ENCODE peak calls at places on chromosomes 6 and 20, in seven cellular contexts. One of them, this sample, is unnamed.

GRCh38 chr6:135673671-135674309 is 176.2 kb upstream of the AHI1 start:
- DNase-seq in trophoblast cell: no peak
- DNase-seq in kidney tubule cell: no peak
- DNase-seq in NAMALWA: no peak
- DNase-seq in T-helper 22 cell: no peak
- DNase-seq in pons: no peak
- DNase-seq in foreskin fibroblast: no peak
- DNase-seq in this sample: no peak

GRCh38 chr6:73803562-73804221 is 107.7 kb downstream of the CD109 start:
- DNase-seq in pons: peak; percentile 17
- DNase-seq in trophoblast cell: peak; percentile 87
- DNase-seq in T-helper 22 cell: no peak
- DNase-seq in NAMALWA: peak; percentile 45
- DNase-seq in kidney tubule cell: peak; percentile 65
- DNase-seq in foreskin fibroblast: peak; percentile 89
- DNase-seq in this sample: no peak

GRCh38 chr20:48682529-48683385 is 145.0 kb downstream of the PREX1 start:
- DNase-seq in T-helper 22 cell: no peak
- DNase-seq in pons: peak; percentile 59
- DNase-seq in trophoblast cell: no peak
- DNase-seq in foreskin fibroblast: peak; percentile 99
- DNase-seq in kidney tubule cell: peak; percentile 61
- DNase-seq in NAMALWA: peak; percentile 55
- DNase-seq in this sample: peak; percentile 89

GRCh38 chr6:73929421-73929820 is 233.4 kb downstream of the CD109 start:
- DNase-seq in foreskin fibroblast: peak; percentile 14
- DNase-seq in trophoblast cell: no peak
- DNase-seq in kidney tubule cell: peak; percentile 49
- DNase-seq in NAMALWA: no peak
- DNase-seq in T-helper 22 cell: no peak
- DNase-seq in pons: no peak
- DNase-seq in this sample: no peak

GRCh38 chr6:118387921-118388701 is 160.0 kb upstream of the PLN start:
- DNase-seq in pons: no peak
- DNase-seq in foreskin fibroblast: peak; percentile 84
- DNase-seq in T-helper 22 cell: no peak
- DNase-seq in trophoblast cell: no peak
- DNase-seq in NAMALWA: no peak
- DNase-seq in kidney tubule cell: peak; percentile 78
- DNase-seq in this sample: no peak

GRCh38 chr6:5133943-5134342 is 48.8 kb downstream of the PPP1R3G start:
- DNase-seq in T-helper 22 cell: no peak
- DNase-seq in trophoblast cell: no peak
- DNase-seq in kidney tubule cell: no peak
- DNase-seq in pons: no peak
- DNase-seq in NAMALWA: no peak
- DNase-seq in foreskin fibroblast: no peak
- DNase-seq in this sample: no peak

GRCh38 chr20:57792386-57793095 is 82.7 kb upstream of the PMEPA1 start:
- DNase-seq in NAMALWA: no peak
- DNase-seq in trophoblast cell: peak; percentile 94
- DNase-seq in pons: no peak
- DNase-seq in foreskin fibroblast: no peak
- DNase-seq in kidney tubule cell: peak; percentile 42
- DNase-seq in T-helper 22 cell: no peak
- DNase-seq in this sample: no peak

GRCh38 chr20:33392016-33392415 is 9.3 kb downstream of the CDK5RAP1 start:
- DNase-seq in T-helper 22 cell: no peak
- DNase-seq in NAMALWA: no peak
- DNase-seq in kidney tubule cell: no peak
- DNase-seq in foreskin fibroblast: peak; percentile 56
- DNase-seq in pons: no peak
- DNase-seq in trophoblast cell: no peak
- DNase-seq in this sample: no peak

GRCh38 chr20:24773168-24773567 is 175.9 kb upstream of the CST7 start:
- DNase-seq in foreskin fibroblast: no peak
- DNase-seq in T-helper 22 cell: no peak
- DNase-seq in NAMALWA: no peak
- DNase-seq in pons: no peak
- DNase-seq in trophoblast cell: no peak
- DNase-seq in kidney tubule cell: no peak
- DNase-seq in this sample: no peak

GRCh38 chr6:24796616-24797290 is 2.0 kb downstream of the ARMH2 start:
- DNase-seq in kidney tubule cell: peak; percentile 62
- DNase-seq in T-helper 22 cell: no peak
- DNase-seq in pons: no peak
- DNase-seq in foreskin fibroblast: no peak
- DNase-seq in trophoblast cell: peak; percentile 35
- DNase-seq in NAMALWA: no peak
- DNase-seq in this sample: no peak

GRCh38 chr6:153312633-153313032 is 181.6 kb upstream of the RGS17 start:
- DNase-seq in NAMALWA: peak; percentile 51
- DNase-seq in T-helper 22 cell: no peak
- DNase-seq in trophoblast cell: peak; percentile 4
- DNase-seq in pons: peak; percentile 25
- DNase-seq in kidney tubule cell: peak; percentile 69
- DNase-seq in foreskin fibroblast: peak; percentile 81
- DNase-seq in this sample: peak; percentile 16

GRCh38 chr6:149082320-149082719 is 235.2 kb upstream of the TAB2 start:
- DNase-seq in trophoblast cell: peak; percentile 84
- DNase-seq in foreskin fibroblast: peak; percentile 50
- DNase-seq in NAMALWA: peak; percentile 78
- DNase-seq in pons: peak; percentile 79
- DNase-seq in T-helper 22 cell: peak; percentile 55
- DNase-seq in kidney tubule cell: peak; percentile 78
- DNase-seq in this sample: peak; percentile 74

GRCh38 chr6:44228433-44228832 is 5.0 kb downstream of the SLC29A1 start:
- DNase-seq in T-helper 22 cell: no peak
- DNase-seq in trophoblast cell: no peak
- DNase-seq in NAMALWA: no peak
- DNase-seq in kidney tubule cell: no peak
- DNase-seq in pons: no peak
- DNase-seq in foreskin fibroblast: no peak
- DNase-seq in this sample: no peak

GRCh38 chr20:35315199-35316020 is 23.2 kb upstream of the FAM83C start:
- DNase-seq in T-helper 22 cell: no peak
- DNase-seq in NAMALWA: no peak
- DNase-seq in trophoblast cell: no peak
- DNase-seq in pons: no peak
- DNase-seq in kidney tubule cell: peak; percentile 50
- DNase-seq in foreskin fibroblast: no peak
- DNase-seq in this sample: no peak

GRCh38 chr20:61056627-61057312 is 195.3 kb upstream of the CDH4 start:
- DNase-seq in foreskin fibroblast: no peak
- DNase-seq in NAMALWA: no peak
- DNase-seq in trophoblast cell: no peak
- DNase-seq in kidney tubule cell: no peak
- DNase-seq in T-helper 22 cell: no peak
- DNase-seq in pons: no peak
- DNase-seq in this sample: no peak

GRCh38 chr6:137163732-137164318 is 9.6 kb downstream of the IL22RA2 start:
- DNase-seq in kidney tubule cell: no peak
- DNase-seq in foreskin fibroblast: no peak
- DNase-seq in T-helper 22 cell: no peak
- DNase-seq in NAMALWA: no peak
- DNase-seq in pons: no peak
- DNase-seq in trophoblast cell: no peak
- DNase-seq in this sample: no peak

GRCh38 chr20:14288341-14289330 is 48.8 kb downstream of the FLRT3 start:
- DNase-seq in kidney tubule cell: peak; percentile 98
- DNase-seq in pons: no peak
- DNase-seq in T-helper 22 cell: no peak
- DNase-seq in trophoblast cell: no peak
- DNase-seq in NAMALWA: no peak
- DNase-seq in foreskin fibroblast: peak; percentile 77
- DNase-seq in this sample: no peak

GRCh38 chr6:29624520-29624961 is 8.4 kb downstream of the GABBR1 start:
- DNase-seq in trophoblast cell: no peak
- DNase-seq in kidney tubule cell: no peak
- DNase-seq in NAMALWA: no peak
- DNase-seq in pons: no peak
- DNase-seq in T-helper 22 cell: no peak
- DNase-seq in foreskin fibroblast: no peak
- DNase-seq in this sample: no peak

GRCh38 chr6:123598011-123598410 is 38.7 kb downstream of the TRDN start:
- DNase-seq in foreskin fibroblast: no peak
- DNase-seq in NAMALWA: no peak
- DNase-seq in trophoblast cell: no peak
- DNase-seq in T-helper 22 cell: no peak
- DNase-seq in pons: no peak
- DNase-seq in kidney tubule cell: no peak
- DNase-seq in this sample: no peak

GRCh38 chr6:53647437-53648094 is 18.0 kb downstream of the KLHL31 start:
- DNase-seq in trophoblast cell: no peak
- DNase-seq in T-helper 22 cell: no peak
- DNase-seq in kidney tubule cell: no peak
- DNase-seq in pons: peak; percentile 40
- DNase-seq in foreskin fibroblast: no peak
- DNase-seq in NAMALWA: peak; percentile 68
- DNase-seq in this sample: no peak

GRCh38 chr20:37042986-37043972 is 52.5 kb downstream of the RBL1 start:
- DNase-seq in T-helper 22 cell: no peak
- DNase-seq in foreskin fibroblast: no peak
- DNase-seq in pons: no peak
- DNase-seq in trophoblast cell: no peak
- DNase-seq in NAMALWA: peak; percentile 48
- DNase-seq in kidney tubule cell: no peak
- DNase-seq in this sample: no peak

GRCh38 chr6:30097902-30098606 is 14.8 kb downstream of the TRIM31 start:
- DNase-seq in kidney tubule cell: peak; percentile 37
- DNase-seq in T-helper 22 cell: no peak
- DNase-seq in pons: no peak
- DNase-seq in NAMALWA: no peak
- DNase-seq in trophoblast cell: no peak
- DNase-seq in foreskin fibroblast: no peak
- DNase-seq in this sample: no peak

GRCh38 chr6:14799928-14800327 is 445.9 kb upstream of the JARID2 start:
- DNase-seq in kidney tubule cell: peak; percentile 45
- DNase-seq in foreskin fibroblast: peak; percentile 60
- DNase-seq in NAMALWA: peak; percentile 91
- DNase-seq in T-helper 22 cell: no peak
- DNase-seq in trophoblast cell: peak; percentile 78
- DNase-seq in pons: peak; percentile 84
- DNase-seq in this sample: peak; percentile 71

GRCh38 chr20:51095755-51096509 is 73.0 kb upstream of the KCNG1 start:
- DNase-seq in pons: no peak
- DNase-seq in T-helper 22 cell: no peak
- DNase-seq in foreskin fibroblast: no peak
- DNase-seq in kidney tubule cell: no peak
- DNase-seq in trophoblast cell: no peak
- DNase-seq in NAMALWA: peak; percentile 40
- DNase-seq in this sample: no peak

GRCh38 chr6:149221774-149222070 is 95.8 kb upstream of the TAB2 start:
- DNase-seq in NAMALWA: no peak
- DNase-seq in kidney tubule cell: peak; percentile 47
- DNase-seq in foreskin fibroblast: no peak
- DNase-seq in T-helper 22 cell: no peak
- DNase-seq in trophoblast cell: peak; percentile 17
- DNase-seq in pons: no peak
- DNase-seq in this sample: no peak

GRCh38 chr6:854405-855073 is 161.6 kb upstream of the EXOC2 start:
- DNase-seq in NAMALWA: no peak
- DNase-seq in foreskin fibroblast: peak; percentile 12
- DNase-seq in T-helper 22 cell: no peak
- DNase-seq in trophoblast cell: no peak
- DNase-seq in kidney tubule cell: no peak
- DNase-seq in pons: no peak
- DNase-seq in this sample: no peak

GRCh38 chr6:39301606-39302005 is 12.6 kb downstream of the KCNK17 start:
- DNase-seq in T-helper 22 cell: no peak
- DNase-seq in trophoblast cell: no peak
- DNase-seq in kidney tubule cell: no peak
- DNase-seq in foreskin fibroblast: no peak
- DNase-seq in pons: no peak
- DNase-seq in NAMALWA: peak; percentile 21
- DNase-seq in this sample: no peak

GRCh38 chr20:24981750-24982149 is 10.8 kb downstream of the APMAP start:
- DNase-seq in T-helper 22 cell: no peak
- DNase-seq in kidney tubule cell: no peak
- DNase-seq in foreskin fibroblast: no peak
- DNase-seq in NAMALWA: no peak
- DNase-seq in trophoblast cell: no peak
- DNase-seq in pons: peak; percentile 74
- DNase-seq in this sample: peak; percentile 49

GRCh38 chr20:33947709-33948295 is 45.9 kb upstream of the RALY start:
- DNase-seq in trophoblast cell: peak; percentile 89
- DNase-seq in foreskin fibroblast: no peak
- DNase-seq in kidney tubule cell: peak; percentile 62
- DNase-seq in pons: no peak
- DNase-seq in T-helper 22 cell: no peak
- DNase-seq in NAMALWA: peak; percentile 91
- DNase-seq in this sample: no peak

GRCh38 chr6:115882771-115883170 is 177.9 kb downstream of the FRK start:
- DNase-seq in kidney tubule cell: peak; percentile 26
- DNase-seq in trophoblast cell: no peak
- DNase-seq in NAMALWA: no peak
- DNase-seq in pons: no peak
- DNase-seq in foreskin fibroblast: no peak
- DNase-seq in T-helper 22 cell: no peak
- DNase-seq in this sample: no peak

GRCh38 chr6:133888931-133889556 is at the start of gene TCF21:
- DNase-seq in pons: no peak
- DNase-seq in T-helper 22 cell: no peak
- DNase-seq in foreskin fibroblast: peak; percentile 45
- DNase-seq in NAMALWA: no peak
- DNase-seq in trophoblast cell: no peak
- DNase-seq in kidney tubule cell: peak; percentile 33
- DNase-seq in this sample: peak; percentile 46

GRCh38 chr6:33949877-33950831 is 146.4 kb upstream of the MLN start:
- DNase-seq in T-helper 22 cell: no peak
- DNase-seq in trophoblast cell: peak; percentile 67
- DNase-seq in pons: no peak
- DNase-seq in foreskin fibroblast: no peak
- DNase-seq in NAMALWA: no peak
- DNase-seq in kidney tubule cell: peak; percentile 9
- DNase-seq in this sample: no peak

GRCh38 chr6:125780540-125781306 is 10.0 kb upstream of the NCOA7 start:
- DNase-seq in T-helper 22 cell: no peak
- DNase-seq in trophoblast cell: peak; percentile 73
- DNase-seq in pons: peak; percentile 82
- DNase-seq in kidney tubule cell: peak; percentile 80
- DNase-seq in foreskin fibroblast: peak; percentile 51
- DNase-seq in NAMALWA: peak; percentile 95
- DNase-seq in this sample: peak; percentile 45

GRCh38 chr6:10759884-10760329 is 12.3 kb downstream of the TMEM14B start:
- DNase-seq in trophoblast cell: no peak
- DNase-seq in NAMALWA: no peak
- DNase-seq in foreskin fibroblast: peak; percentile 84
- DNase-seq in pons: no peak
- DNase-seq in kidney tubule cell: peak; percentile 97
- DNase-seq in T-helper 22 cell: no peak
- DNase-seq in this sample: no peak

GRCh38 chr20:61761453-61762207 is 304.1 kb downstream of the TAF4 start:
- DNase-seq in kidney tubule cell: no peak
- DNase-seq in foreskin fibroblast: no peak
- DNase-seq in pons: no peak
- DNase-seq in trophoblast cell: no peak
- DNase-seq in NAMALWA: no peak
- DNase-seq in T-helper 22 cell: no peak
- DNase-seq in this sample: no peak

GRCh38 chr6:14713008-14713452 is 532.8 kb upstream of the JARID2 start:
- DNase-seq in kidney tubule cell: peak; percentile 84
- DNase-seq in T-helper 22 cell: no peak
- DNase-seq in NAMALWA: no peak
- DNase-seq in trophoblast cell: peak; percentile 99
- DNase-seq in pons: peak; percentile 31
- DNase-seq in foreskin fibroblast: peak; percentile 98
- DNase-seq in this sample: peak; percentile 52

GRCh38 chr6:91575032-91575431 is 988.2 kb upstream of the MAP3K7 start:
- DNase-seq in T-helper 22 cell: no peak
- DNase-seq in foreskin fibroblast: no peak
- DNase-seq in pons: no peak
- DNase-seq in kidney tubule cell: peak; percentile 64
- DNase-seq in NAMALWA: no peak
- DNase-seq in trophoblast cell: no peak
- DNase-seq in this sample: no peak

GRCh38 chr6:21263531-21264287 is 329.8 kb upstream of the SOX4 start:
- DNase-seq in T-helper 22 cell: no peak
- DNase-seq in NAMALWA: no peak
- DNase-seq in pons: no peak
- DNase-seq in trophoblast cell: peak; percentile 21
- DNase-seq in kidney tubule cell: peak; percentile 60
- DNase-seq in foreskin fibroblast: no peak
- DNase-seq in this sample: no peak

This sample was measured in left ventricle myocardium inferior.